ENCODE peak calls at places on chromosomes 2 and 18, in eight cellular contexts. T, Y, I, K, M, A, Q and R are unnamed samples.

GRCh38 chr2:96240341-96241038 is 25.3 kb downstream of the TMEM127 start:
- DNase-seq in T (no peak), Y (no peak), I (no peak), K (no peak), M (no peak), A (peak), Q (no peak), R (no peak)

GRCh38 chr2:96116424-96116878 is at the start of gene ADRA2B:
- DNase-seq in T (peak), Y (no peak), I (no peak), K (peak), M (peak), A (peak), Q (peak), R (peak)

GRCh38 chr2:158782126-158782525 is 13.0 kb upstream of the DAPL1 start:
- DNase-seq in T (no peak), Y (peak), I (no peak), K (no peak), M (no peak), A (no peak), Q (no peak), R (no peak)

GRCh38 chr2:47572136-47572535 is 169.2 kb downstream of the MSH2 start:
- DNase-seq in T (no peak), Y (no peak), I (no peak), K (no peak), M (no peak), A (no peak), Q (no peak), R (no peak)

GRCh38 chr2:206062724-206063123 is 23.2 kb downstream of the INO80D start:
- DNase-seq in T (no peak), Y (no peak), I (no peak), K (no peak), M (no peak), A (no peak), Q (no peak), R (no peak)

GRCh38 chr2:158391361-158391760 is 65.2 kb downstream of the CCDC148 start:
- DNase-seq in T (no peak), Y (no peak), I (no peak), K (no peak), M (no peak), A (no peak), Q (no peak), R (no peak)

GRCh38 chr2:38462121-38462634 is 85.1 kb upstream of the ATL2 start:
- DNase-seq in T (peak), Y (peak), I (no peak), K (peak), M (no peak), A (peak), Q (peak), R (peak)

GRCh38 chr2:41949091-41949490 is 98.7 kb upstream of the PKDCC start:
- DNase-seq in T (no peak), Y (no peak), I (no peak), K (no peak), M (no peak), A (no peak), Q (no peak), R (no peak)

GRCh38 chr2:43944915-43945314 is 50.9 kb downstream of the LRPPRC start:
- DNase-seq in T (no peak), Y (no peak), I (no peak), K (no peak), M (no peak), A (no peak), Q (no peak), R (no peak)

GRCh38 chr18:49024808-49025361 is 74.1 kb upstream of the SMAD7 start:
- DNase-seq in T (no peak), Y (no peak), I (no peak), K (peak), M (no peak), A (no peak), Q (no peak), R (no peak)

GRCh38 chr2:86786001-86786536 is 4.6 kb downstream of the CD8A start:
- DNase-seq in T (no peak), Y (no peak), I (no peak), K (no peak), M (no peak), A (no peak), Q (no peak), R (no peak)

GRCh38 chr2:230658877-230659652 is 53.6 kb upstream of the CAB39 start:
- DNase-seq in T (no peak), Y (no peak), I (no peak), K (no peak), M (no peak), A (no peak), Q (no peak), R (no peak)

GRCh38 chr2:98952971-98953370 is 16.9 kb upstream of the CRACDL start:
- DNase-seq in T (no peak), Y (peak), I (no peak), K (no peak), M (no peak), A (peak), Q (no peak), R (no peak)

GRCh38 chr2:238878051-238878735 is 30.3 kb downstream of the TWIST2 start:
- DNase-seq in T (no peak), Y (no peak), I (no peak), K (no peak), M (no peak), A (no peak), Q (no peak), R (no peak)

GRCh38 chr18:23640023-23640422 is 22.7 kb downstream of the ANKRD29 start:
- DNase-seq in T (no peak), Y (no peak), I (no peak), K (peak), M (no peak), A (no peak), Q (no peak), R (no peak)
- TF ChIP-seq CTCF in T (no peak), Y (no peak), I (no peak), K (no peak), M (no peak), A (peak), Q (peak), R (peak)

DNA sequence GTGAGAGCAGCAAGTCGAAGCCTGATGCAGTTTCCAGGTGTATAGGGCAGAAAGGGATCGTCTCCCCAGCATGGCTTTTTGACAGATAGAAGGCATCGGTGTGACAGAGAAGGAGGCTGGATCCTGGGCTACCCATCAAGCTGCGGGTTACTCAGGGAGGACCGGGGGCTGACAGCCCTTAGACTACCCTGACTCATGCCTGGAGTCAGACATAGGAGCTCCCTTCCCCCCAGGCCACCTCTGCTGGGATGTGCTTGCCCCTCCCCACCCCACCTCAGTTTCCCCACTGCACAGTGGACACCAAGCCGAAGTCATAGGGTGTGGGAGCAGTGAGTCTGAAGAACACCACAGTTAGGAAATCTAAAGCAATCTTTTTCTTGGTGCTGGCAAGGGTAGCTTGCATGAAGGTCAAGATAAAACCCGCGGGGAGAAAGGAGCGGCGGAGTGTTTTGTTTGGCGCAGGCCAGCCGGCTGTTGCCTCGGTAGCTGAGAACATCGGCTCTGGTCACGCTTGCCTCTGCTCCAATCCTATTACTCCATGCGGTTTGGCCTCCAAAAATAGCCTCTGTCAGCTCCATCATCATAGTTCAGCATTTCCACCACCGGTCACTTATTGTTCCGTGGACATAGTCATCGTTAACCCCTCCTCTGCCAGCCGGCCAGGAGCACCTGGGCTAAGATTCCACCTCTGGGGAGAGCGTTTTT is 169.2 kb upstream of the GLI2 start:
- DNase-seq in T (peak), Y (peak), I (no peak), K (no peak), M (peak), A (no peak), Q (no peak), R (peak)
- H3K4me3 ChIP-seq in T (no peak), Y (no peak), I (no peak), K (no peak), M (no peak), A (no peak), Q (no peak), R (no peak)

DNA sequence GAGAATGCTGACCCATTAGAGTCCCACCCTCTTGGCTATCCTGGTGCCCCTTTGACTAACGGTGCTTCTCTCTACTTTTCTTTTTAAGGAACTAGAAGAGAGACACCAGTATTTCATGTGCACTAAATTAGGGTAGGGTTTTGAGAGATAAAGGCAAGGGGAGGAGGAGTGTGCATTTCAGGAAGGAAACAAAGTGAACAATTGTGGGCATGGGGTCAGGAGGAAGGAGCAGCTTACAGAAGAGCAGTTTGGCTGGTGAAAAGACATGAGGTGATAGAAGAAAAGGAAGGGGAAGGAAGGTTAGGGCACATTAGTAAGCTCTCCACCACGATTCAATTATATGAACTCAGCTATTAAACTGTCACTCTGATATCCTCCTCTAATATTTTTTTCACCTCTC is 105.8 kb upstream of the CTAGE1 start:
- DNase-seq in T (no peak), Y (no peak), I (no peak), K (no peak), M (no peak), A (no peak), Q (no peak), R (no peak)
- TF ChIP-seq CTCF in T (no peak), Y (no peak), I (no peak), K (no peak), M (no peak), A (no peak), Q (no peak), R (no peak)

GRCh38 chr18:32730068-32730467 is 42.8 kb downstream of the KLHL14 start:
- DNase-seq in T (no peak), Y (no peak), I (no peak), K (no peak), M (no peak), A (no peak), Q (no peak), R (no peak)
- H3K4me3 ChIP-seq in T (no peak), Y (peak), I (peak), K (no peak), M (peak), A (peak), Q (no peak), R (peak)